ENCODE peak calls at places on chromosomes 11 and 22, in four cellular contexts. V, B, H and U are unnamed samples. For H3K27me3, the result is how much of the 10 kb centered on the place peaks cover.

GRCh38 chr22:49960967-49961600 is 512 bp downstream of the PIM3 start:
- DNase-seq in V (peak), B (peak), H (peak), U (peak)

GRCh38 chr11:66136752-66137123 is 66.7 kb downstream of the PACS1 start:
- DNase-seq in V (no peak), B (no peak), H (no peak), U (no peak)

GRCh38 chr22:45235101-45235777 is 5.5 kb downstream of the KIAA0930 start:
- DNase-seq in H (no peak), B (peak), V (no peak), U (no peak)

GRCh38 chr11:84501750-84502149 is 1125.4 kb downstream of the DLG2 start:
- DNase-seq in B (no peak), H (no peak), V (no peak), U (no peak)

GRCh38 chr22:44037519-44038370 is 13.6 kb downstream of the PARVB start:
- DNase-seq in H (peak), B (no peak), V (no peak), U (no peak)

GRCh38 chr11:118929496-118930151 is 3.9 kb upstream of the BCL9L start:
- DNase-seq in V (peak), H (peak), B (peak), U (peak)

GRCh38 chr11:82195251-82195650 is 538.4 kb downstream of the FAM181B start:
- DNase-seq in H (no peak), V (no peak), B (no peak), U (no peak)

GRCh38 chr11:96567193-96567592 is 177.4 kb downstream of the JRKL start:
- DNase-seq in B (no peak), H (no peak), V (no peak), U (no peak)

GRCh38 chr22:43895986-43896645 is 4.3 kb upstream of the PNPLA5 start:
- DNase-seq in B (no peak), V (no peak), H (no peak), U (no peak)

GRCh38 chr11:66492161-66492865 is 12.1 kb downstream of the DPP3 start:
- DNase-seq in H (no peak), B (no peak), V (no peak), U (peak)

DNA sequence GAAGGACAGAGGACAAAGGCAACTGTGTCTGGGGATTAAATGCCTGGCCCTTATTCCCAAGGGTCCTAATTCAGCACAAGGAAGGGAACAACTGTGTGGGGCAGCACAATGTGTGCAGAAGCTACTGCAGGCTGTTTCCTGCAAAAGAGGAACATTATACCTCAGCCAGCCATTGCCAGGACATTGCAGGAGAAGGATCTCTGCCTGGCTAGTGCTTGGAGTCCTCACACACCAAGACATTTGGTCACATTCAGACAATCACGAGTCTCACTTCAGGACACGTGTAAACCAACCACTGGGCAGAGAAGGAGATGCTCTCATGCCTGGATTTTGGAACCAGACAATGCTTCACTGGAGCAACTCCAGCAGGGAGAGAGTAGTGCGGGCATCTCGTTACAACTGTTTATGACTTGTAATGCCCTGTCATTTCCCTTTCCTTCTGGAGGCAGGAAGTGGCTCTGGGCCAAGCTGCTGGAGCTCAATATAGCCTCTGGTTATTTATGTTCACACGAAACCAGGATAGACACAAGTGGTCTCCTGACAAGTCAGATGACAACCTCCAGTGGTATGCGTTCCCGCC is 23.9 kb upstream of the ZC3H12C start:
- DNase-seq in H (peak), V (no peak), B (no peak), U (peak)
- H3K27ac ChIP-seq in H (peak), V (peak), B (peak), U (peak)

GRCh38 chr22:35838849-35839646 is 121.4 kb downstream of the APOL5 start:
- DNase-seq in H (peak), B (no peak), V (peak), U (no peak)
- TF ChIP-seq POLR2A in H (no peak), B (no peak), V (no peak), U (no peak)

GRCh38 chr11:19337779-19338178 is 97.0 kb upstream of the E2F8 start:
- DNase-seq in B (no peak), V (no peak), H (no peak), U (no peak)

GRCh38 chr11:19342036-19342435 is 101.3 kb upstream of the E2F8 start:
- DNase-seq in V (no peak), B (no peak), H (no peak), U (no peak)

GRCh38 chr11:19338375-19338774 is 97.6 kb upstream of the E2F8 start:
- DNase-seq in B (no peak), V (no peak), H (no peak), U (no peak)

GRCh38 chr11:19332476-19332875 is 91.7 kb upstream of the E2F8 start:
- DNase-seq in V (no peak), B (no peak), H (no peak), U (no peak)

DNA sequence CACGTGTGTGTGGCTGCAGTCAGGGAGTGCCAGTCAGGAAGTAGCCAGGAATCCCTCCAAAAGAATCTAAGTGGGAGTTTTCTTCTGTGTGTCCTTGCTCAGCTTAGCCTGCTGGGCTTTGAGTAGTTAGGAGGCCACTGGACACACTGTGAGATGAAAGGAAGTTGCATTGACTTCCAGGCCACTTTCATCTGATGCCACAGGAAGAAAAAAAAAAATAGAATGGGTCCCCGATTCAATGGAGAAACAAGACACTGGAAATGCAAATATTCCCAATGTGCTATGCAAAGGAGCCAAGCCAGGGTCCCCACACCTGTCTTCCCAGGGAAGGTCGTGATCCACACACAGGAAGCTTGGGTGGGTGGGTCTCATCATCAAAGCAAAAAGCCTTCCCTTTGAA is 95.6 kb upstream of the E2F8 start:
- DNase-seq in V (no peak), H (no peak), B (no peak), U (no peak)
- H3K27me3 ChIP-seq in V (under half), H (under half), B (under half), U (under half)

DNA sequence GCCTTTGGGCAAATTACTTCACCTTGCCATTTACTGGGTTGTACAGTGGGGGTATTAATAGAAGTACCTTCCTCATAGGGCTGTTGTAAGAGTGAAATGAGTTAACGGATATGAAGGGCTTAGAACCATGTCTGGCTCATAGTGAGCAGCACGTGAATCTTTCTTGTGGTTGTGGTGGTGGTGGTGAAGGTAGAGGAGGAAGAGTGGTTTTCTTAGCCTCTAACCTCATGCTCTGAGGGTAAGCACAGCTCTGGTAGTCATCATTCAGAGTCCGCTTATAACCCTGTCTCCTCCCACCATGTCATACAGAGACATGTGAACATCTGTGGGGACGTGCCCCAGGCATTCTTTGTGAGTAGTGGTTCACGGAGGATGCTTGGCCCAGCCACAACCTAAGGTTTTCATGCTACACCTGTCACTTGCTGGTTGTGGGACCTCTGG is 43.6 kb downstream of the TEAD1 start:
- DNase-seq in B (no peak), V (no peak), H (no peak), U (no peak)
- H3K27ac ChIP-seq in B (no peak), V (no peak), H (no peak), U (no peak)

GRCh38 chr11:76601712-76602111 is 68.8 kb downstream of the LRRC32 start:
- DNase-seq in B (no peak), H (no peak), V (no peak), U (no peak)
- TF ChIP-seq POLR2A in B (no peak), H (no peak), V (no peak), U (no peak)

GRCh38 chr11:27795955-27796861 is 96.0 kb upstream of the BDNF start:
- DNase-seq in V (no peak), B (no peak), H (no peak), U (peak)
- H3K27me3 ChIP-seq in V (under half), B (under half), H (under half), U (under half)

GRCh38 chr11:12539570-12539969 is 134.7 kb upstream of the TEAD1 start:
- DNase-seq in V (no peak), B (no peak), H (no peak), U (no peak)
- H3K27ac ChIP-seq in V (peak), B (no peak), H (no peak), U (no peak)

GRCh38 chr11:107821199-107821926 is 37.2 kb downstream of the SLC35F2 start:
- DNase-seq in V (no peak), B (no peak), H (no peak), U (no peak)
- TF ChIP-seq POLR2A in V (no peak), B (no peak), H (no peak), U (no peak)

GRCh38 chr11:128532016-128532570 is 55.3 kb downstream of the ETS1 start:
- DNase-seq in V (no peak), B (no peak), H (no peak), U (no peak)
- H3K27me3 ChIP-seq in V (under half), B (under half), H (under half), U (under half)